ENCODE peak calls at places on chromosomes 7 and 10, in four cellular contexts. One of them, this sample, is unnamed. For H3K79me2, the result is how much of the 10 kb centered on the place peaks cover.

GRCh38 chr10:68550747-68551411 is 9.3 kb upstream of the TET1 start:
- DNase-seq in HepG2: peak
- DNase-seq in K562: peak
- DNase-seq in GM12878: no peak
- DNase-seq in this sample: peak

GRCh38 chr7:29342761-29343160 is 148.2 kb downstream of the CHN2 start:
- DNase-seq in HepG2: no peak
- DNase-seq in K562: no peak
- DNase-seq in GM12878: no peak
- DNase-seq in this sample: no peak

GRCh38 chr10:74855027-74855426 is 28.6 kb downstream of the KAT6B start:
- DNase-seq in HepG2: no peak
- DNase-seq in K562: no peak
- DNase-seq in GM12878: no peak
- DNase-seq in this sample: peak

GRCh38 chr7:155538293-155538692 is 8.1 kb downstream of the CNPY1 start:
- DNase-seq in K562: no peak
- DNase-seq in GM12878: no peak
- DNase-seq in HepG2: no peak
- DNase-seq in this sample: no peak

GRCh38 chr7:36019538-36019937 is 133.5 kb upstream of the EEPD1 start:
- DNase-seq in K562: no peak
- DNase-seq in GM12878: no peak
- DNase-seq in HepG2: no peak
- DNase-seq in this sample: no peak

GRCh38 chr7:128309921-128310320 is 33.8 kb downstream of the RBM28 start:
- DNase-seq in HepG2: no peak
- DNase-seq in K562: no peak
- DNase-seq in GM12878: no peak
- DNase-seq in this sample: no peak

GRCh38 chr10:93131956-93132355 is 58.3 kb downstream of the CYP26A1 start:
- DNase-seq in GM12878: no peak
- DNase-seq in HepG2: no peak
- DNase-seq in K562: no peak
- DNase-seq in this sample: no peak

GRCh38 chr7:134315679-134316538 is 821 bp downstream of the SLC35B4 start:
- DNase-seq in HepG2: no peak
- DNase-seq in GM12878: no peak
- DNase-seq in K562: peak
- DNase-seq in this sample: peak

GRCh38 chr10:28728396-28728795 is 51.1 kb downstream of the BAMBI start:
- DNase-seq in HepG2: peak
- DNase-seq in K562: no peak
- DNase-seq in GM12878: no peak
- DNase-seq in this sample: no peak

GRCh38 chr10:19209319-19209718 is 160.7 kb downstream of the MALRD1 start:
- DNase-seq in K562: no peak
- DNase-seq in GM12878: no peak
- DNase-seq in HepG2: no peak
- DNase-seq in this sample: peak

GRCh38 chr7:121083138-121083789 is 94.8 kb downstream of the CPED1 start:
- DNase-seq in K562: peak
- DNase-seq in GM12878: no peak
- DNase-seq in HepG2: no peak
- DNase-seq in this sample: no peak

GRCh38 chr7:151008511-151009323 is 15.6 kb downstream of the ATG9B start:
- DNase-seq in HepG2: peak
- DNase-seq in GM12878: peak
- DNase-seq in K562: peak
- DNase-seq in this sample: peak

GRCh38 chr7:17822557-17823173 is 117.6 kb downstream of the SNX13 start:
- DNase-seq in K562: no peak
- DNase-seq in HepG2: no peak
- DNase-seq in GM12878: no peak
- DNase-seq in this sample: no peak

GRCh38 chr7:77217474-77218185 is 18.0 kb upstream of the FGL2 start:
- DNase-seq in K562: no peak
- DNase-seq in HepG2: no peak
- DNase-seq in GM12878: no peak
- DNase-seq in this sample: no peak

GRCh38 chr10:66378117-66378876 is 547.5 kb upstream of the LRRTM3 start:
- DNase-seq in GM12878: no peak
- DNase-seq in K562: no peak
- DNase-seq in HepG2: no peak
- DNase-seq in this sample: no peak

GRCh38 chr7:157609516-157609915 is 272.7 kb downstream of the DNAJB6 start:
- DNase-seq in HepG2: no peak
- DNase-seq in K562: no peak
- DNase-seq in GM12878: no peak
- DNase-seq in this sample: no peak

GRCh38 chr10:77016278-77016815 is 621.3 kb downstream of the KCNMA1 start:
- DNase-seq in GM12878: no peak
- DNase-seq in K562: no peak
- DNase-seq in HepG2: no peak
- DNase-seq in this sample: no peak

GRCh38 chr10:97939446-97939990 is 89.9 kb downstream of the GOLGA7B start:
- DNase-seq in GM12878: no peak
- DNase-seq in HepG2: no peak
- DNase-seq in K562: no peak
- DNase-seq in this sample: no peak

GRCh38 chr7:23618241-23618640 is 21.1 kb downstream of the CCDC126 start:
- DNase-seq in K562: no peak
- DNase-seq in HepG2: no peak
- DNase-seq in GM12878: no peak
- DNase-seq in this sample: no peak

GRCh38 chr7:106597014-106597413 is 63.9 kb downstream of the CCDC71L start:
- DNase-seq in GM12878: no peak
- DNase-seq in K562: no peak
- DNase-seq in HepG2: no peak
- DNase-seq in this sample: no peak

GRCh38 chr10:14880201-14880600 is 1.5 kb downstream of the SUV39H2 start:
- DNase-seq in K562: no peak
- DNase-seq in GM12878: no peak
- DNase-seq in HepG2: no peak
- DNase-seq in this sample: no peak

GRCh38 chr7:2288986-2289611 is 25.1 kb downstream of the SNX8 start:
- DNase-seq in HepG2: no peak
- DNase-seq in K562: no peak
- DNase-seq in GM12878: no peak
- DNase-seq in this sample: no peak

GRCh38 chr7:158133057-158133456 is 454.6 kb downstream of the PTPRN2 start:
- DNase-seq in HepG2: no peak
- DNase-seq in GM12878: no peak
- DNase-seq in K562: no peak
- DNase-seq in this sample: no peak

GRCh38 chr10:109912335-109913282 is 10.7 kb downstream of the XPNPEP1 start:
- DNase-seq in GM12878: peak
- DNase-seq in HepG2: no peak
- DNase-seq in K562: no peak
- DNase-seq in this sample: no peak

GRCh38 chr10:10992072-10992471 is 25.6 kb upstream of the CELF2 start:
- DNase-seq in K562: no peak
- DNase-seq in HepG2: no peak
- DNase-seq in GM12878: no peak
- DNase-seq in this sample: no peak

GRCh38 chr7:43273939-43274719 is 161.7 kb downstream of the HECW1 start:
- DNase-seq in K562: no peak
- DNase-seq in HepG2: no peak
- DNase-seq in GM12878: no peak
- DNase-seq in this sample: no peak

GRCh38 chr7:43283706-43284105 is 171.3 kb downstream of the HECW1 start:
- DNase-seq in GM12878: no peak
- DNase-seq in HepG2: no peak
- DNase-seq in K562: no peak
- DNase-seq in this sample: no peak

GRCh38 chr7:43274752-43275151 is 162.3 kb downstream of the HECW1 start:
- DNase-seq in K562: no peak
- DNase-seq in HepG2: no peak
- DNase-seq in GM12878: no peak
- DNase-seq in this sample: no peak

GRCh38 chr7:43281268-43281667 is 168.8 kb downstream of the HECW1 start:
- DNase-seq in K562: no peak
- DNase-seq in HepG2: no peak
- DNase-seq in GM12878: no peak
- DNase-seq in this sample: no peak

DNA sequence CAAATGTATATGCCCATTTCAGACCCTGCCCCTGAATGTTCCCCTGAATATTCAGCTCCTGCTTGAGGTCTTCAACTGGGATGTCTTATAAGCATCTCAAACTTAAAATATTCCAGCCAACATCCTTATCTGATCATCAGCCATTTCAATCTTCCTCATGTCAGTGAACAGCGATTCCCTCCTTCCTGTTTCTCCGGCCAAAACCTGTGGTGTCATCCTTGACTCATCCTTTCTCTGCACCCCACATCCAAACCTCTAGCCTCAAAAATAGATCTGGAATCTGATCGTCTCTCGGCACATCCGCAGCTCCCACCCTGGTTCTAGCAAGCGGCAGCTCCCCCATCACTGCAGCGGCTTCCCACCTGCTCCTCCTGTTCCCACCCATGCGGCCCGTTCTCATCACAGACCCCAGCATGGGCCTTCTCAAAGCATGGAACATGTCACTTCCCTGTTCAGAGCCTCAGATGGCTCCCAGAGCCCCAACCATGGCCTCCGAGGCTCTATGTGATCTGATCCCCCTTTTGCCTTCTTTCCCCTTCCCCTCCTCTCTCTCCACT is 165.7 kb downstream of the HECW1 start:
- DNase-seq in HepG2: no peak
- DNase-seq in K562: no peak
- DNase-seq in GM12878: no peak
- DNase-seq in this sample: no peak
- TF ChIP-seq FOXM1 in HepG2: no peak
- TF ChIP-seq FOXM1 in K562: no peak
- TF ChIP-seq FOXM1 in GM12878: no peak
- TF ChIP-seq FOXM1 in this sample: no peak

GRCh38 chr10:3091346-3091787 is 24.0 kb downstream of the PFKP start:
- DNase-seq in K562: no peak
- DNase-seq in HepG2: peak
- DNase-seq in GM12878: no peak
- DNase-seq in this sample: no peak
- H3K79me2 ChIP-seq in K562: half or more
- H3K79me2 ChIP-seq in HepG2: under half
- H3K79me2 ChIP-seq in GM12878: half or more
- H3K79me2 ChIP-seq in this sample: half or more

GRCh38 chr10:23780331-23780730 is 341.5 kb downstream of the OTUD1 start:
- DNase-seq in GM12878: no peak
- DNase-seq in K562: no peak
- DNase-seq in HepG2: no peak
- DNase-seq in this sample: no peak
- TF ChIP-seq FOXM1 in GM12878: no peak
- TF ChIP-seq FOXM1 in K562: no peak
- TF ChIP-seq FOXM1 in HepG2: no peak
- TF ChIP-seq FOXM1 in this sample: no peak

DNA sequence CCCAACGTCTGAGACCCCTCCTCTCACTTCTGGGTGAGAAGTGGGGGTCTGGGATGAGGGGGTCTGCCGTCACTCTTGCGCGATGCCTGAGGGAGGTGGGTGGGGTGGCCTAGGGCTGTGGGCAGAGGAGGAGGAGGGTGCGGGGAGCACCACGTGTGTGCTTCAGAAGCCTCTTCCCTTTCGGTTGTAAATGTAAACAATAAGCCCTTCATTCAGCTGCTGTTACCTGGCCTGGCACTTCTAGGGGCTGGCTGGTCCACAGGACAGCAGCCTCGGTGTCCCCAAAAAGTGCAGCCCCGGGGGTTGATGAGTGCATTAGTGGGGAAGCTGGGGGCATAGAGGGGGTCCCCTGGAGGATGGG is 1.4 kb downstream of the CLIP2 start:
- DNase-seq in GM12878: no peak
- DNase-seq in HepG2: no peak
- DNase-seq in K562: no peak
- DNase-seq in this sample: no peak
- H3K79me2 ChIP-seq in GM12878: half or more
- H3K79me2 ChIP-seq in HepG2: under half
- H3K79me2 ChIP-seq in K562: under half
- H3K79me2 ChIP-seq in this sample: half or more

GRCh38 chr10:6721964-6722615 is 142.0 kb upstream of the PRKCQ start:
- DNase-seq in K562: no peak
- DNase-seq in GM12878: no peak
- DNase-seq in HepG2: no peak
- DNase-seq in this sample: no peak
- TF ChIP-seq FOXM1 in K562: no peak
- TF ChIP-seq FOXM1 in GM12878: no peak
- TF ChIP-seq FOXM1 in HepG2: no peak
- TF ChIP-seq FOXM1 in this sample: no peak

GRCh38 chr7:27112960-27113949 is 10.8 kb upstream of the HOXA2 start:
- DNase-seq in K562: no peak
- DNase-seq in GM12878: no peak
- DNase-seq in HepG2: no peak
- DNase-seq in this sample: peak

GRCh38 chr7:27110163-27110976 is 7.9 kb upstream of the HOXA2 start:
- DNase-seq in HepG2: no peak
- DNase-seq in K562: no peak
- DNase-seq in GM12878: no peak
- DNase-seq in this sample: peak

GRCh38 chr7:27112361-27112760 is 9.9 kb upstream of the HOXA2 start:
- DNase-seq in HepG2: no peak
- DNase-seq in K562: no peak
- DNase-seq in GM12878: no peak
- DNase-seq in this sample: no peak

GRCh38 chr7:27110977-27111752 is 8.7 kb upstream of the HOXA2 start:
- DNase-seq in GM12878: no peak
- DNase-seq in HepG2: no peak
- DNase-seq in K562: no peak
- DNase-seq in this sample: no peak

DNA sequence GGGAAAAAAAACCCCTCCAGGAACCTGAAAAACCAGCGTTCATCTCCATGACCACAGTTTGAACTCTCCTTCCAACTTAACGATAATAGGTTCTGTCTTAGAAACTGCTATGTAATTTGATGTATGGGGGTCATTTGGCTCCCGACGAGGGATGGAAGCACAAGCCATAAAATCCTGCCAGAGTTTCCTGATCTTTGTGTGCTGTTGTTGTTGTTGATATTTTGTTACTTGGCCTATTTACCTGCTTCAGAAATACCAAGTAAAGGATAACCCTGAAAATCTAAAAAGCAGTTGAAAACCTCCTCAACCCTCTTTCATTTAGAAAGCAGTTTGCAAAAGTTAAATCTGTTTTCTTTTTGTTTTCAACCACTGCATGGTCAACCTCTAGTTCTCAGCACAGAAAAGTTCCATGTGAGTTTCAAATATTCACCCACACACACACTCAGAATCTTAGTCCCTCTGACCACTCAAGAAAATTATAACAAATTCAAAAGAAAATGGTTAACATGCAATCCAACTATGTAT is 9.3 kb upstream of the HOXA2 start:
- DNase-seq in K562: no peak
- DNase-seq in GM12878: no peak
- DNase-seq in HepG2: no peak
- DNase-seq in this sample: no peak
- H3K79me2 ChIP-seq in K562: under half
- H3K79me2 ChIP-seq in GM12878: under half
- H3K79me2 ChIP-seq in HepG2: under half
- H3K79me2 ChIP-seq in this sample: under half

GRCh38 chr7:52917982-52918578 is 117.4 kb upstream of the POM121L12 start:
- DNase-seq in GM12878: no peak
- DNase-seq in HepG2: no peak
- DNase-seq in K562: peak
- DNase-seq in this sample: peak
- TF ChIP-seq FOXM1 in GM12878: no peak
- TF ChIP-seq FOXM1 in HepG2: no peak
- TF ChIP-seq FOXM1 in K562: no peak
- TF ChIP-seq FOXM1 in this sample: no peak